ENCODE peak calls at places on chromosome 10, in ten cellular contexts. G is cardiac muscle cell; M is dorsolateral prefrontal cortex; C is CD4-positive, CD25-positive, alpha-beta regulatory T cell; P is RWPE1; W is keratinocyte; H is lung; L is body of pancreas; B is upper lobe of right lung; F is CD8-positive, alpha-beta memory T cell. E is an unnamed sample.

GRCh38 chr10:19929466-19930140 is 113.4 kb downstream of the PLXDC2 start:
- DNase-seq in G (no peak), M (no peak), C (no peak), P (peak; percentile 19), W (no peak), H (no peak), L (no peak), B (no peak), F (no peak), E (no peak)

GRCh38 chr10:79111846-79112614 is 43.3 kb downstream of the ZMIZ1 start:
- DNase-seq in G (peak; percentile 49), M (no peak), C (no peak), P (no peak), W (no peak), H (peak; percentile 51), L (peak; percentile 39), B (peak; percentile 74), F (no peak), E (peak; percentile 40)

GRCh38 chr10:113187066-113187777 is 237.2 kb downstream of the TCF7L2 start:
- DNase-seq in G (peak; percentile 86), M (peak; percentile 70), C (no peak), P (no peak), W (no peak), H (no peak), L (peak; percentile 80), B (no peak), F (no peak), E (peak; percentile 71)

GRCh38 chr10:89001428-89002072 is 11.0 kb downstream of the FAS start:
- DNase-seq in G (no peak), M (no peak), C (no peak), P (no peak), W (no peak), H (no peak), L (no peak), B (no peak), F (no peak), E (no peak)

GRCh38 chr10:75100764-75101291 is 10.6 kb upstream of the SAMD8 start:
- DNase-seq in G (no peak), M (no peak), C (no peak), P (no peak), W (no peak), H (no peak), L (no peak), B (no peak), F (no peak), E (no peak)

GRCh38 chr10:6065845-6066244 is 3.7 kb upstream of the IL2RA start:
- DNase-seq in G (no peak), M (no peak), C (peak; percentile 85), P (no peak), W (no peak), H (no peak), L (no peak), B (no peak), F (no peak), E (no peak)

GRCh38 chr10:84118395-84119006 is 20.8 kb upstream of the GHITM start:
- DNase-seq in G (no peak), M (peak; percentile 46), C (no peak), P (peak; percentile 24), W (no peak), H (no peak), L (no peak), B (no peak), F (no peak), E (no peak)

GRCh38 chr10:101458869-101459268 is 104.9 kb downstream of the BTRC start:
- DNase-seq in G (no peak), M (no peak), C (no peak), P (no peak), W (no peak), H (no peak), L (no peak), B (no peak), F (no peak), E (no peak)

GRCh38 chr10:77850620-77851231 is 75.8 kb downstream of the DLG5 start:
- DNase-seq in G (no peak), M (no peak), C (no peak), P (no peak), W (no peak), H (no peak), L (no peak), B (no peak), F (no peak), E (no peak)

GRCh38 chr10:99435986-99436633 is 5.7 kb upstream of the GOT1 start:
- DNase-seq in G (peak; percentile 62), M (no peak), C (peak; percentile 63), P (no peak), W (no peak), H (no peak), L (no peak), B (no peak), F (peak; percentile 7), E (no peak)

GRCh38 chr10:124388823-124389612 is 29.7 kb downstream of the OAT start:
- DNase-seq in G (peak; percentile 96), M (peak; percentile 81), C (peak; percentile 86), P (peak; percentile 98), W (no peak), H (peak; percentile 88), L (peak; percentile 93), B (peak; percentile 95), F (peak; percentile 89), E (peak; percentile 90)
- H3K27ac ChIP-seq in G (no peak overlapping the region), M (peak overlapping the region; percentile 37), C (no peak overlapping the region), P (peak overlapping the region; percentile 69), W (no peak overlapping the region), H (no peak overlapping the region), L (no peak overlapping the region), B (peak overlapping the region; percentile 42), F (no peak overlapping the region), E (no peak overlapping the region)

DNA sequence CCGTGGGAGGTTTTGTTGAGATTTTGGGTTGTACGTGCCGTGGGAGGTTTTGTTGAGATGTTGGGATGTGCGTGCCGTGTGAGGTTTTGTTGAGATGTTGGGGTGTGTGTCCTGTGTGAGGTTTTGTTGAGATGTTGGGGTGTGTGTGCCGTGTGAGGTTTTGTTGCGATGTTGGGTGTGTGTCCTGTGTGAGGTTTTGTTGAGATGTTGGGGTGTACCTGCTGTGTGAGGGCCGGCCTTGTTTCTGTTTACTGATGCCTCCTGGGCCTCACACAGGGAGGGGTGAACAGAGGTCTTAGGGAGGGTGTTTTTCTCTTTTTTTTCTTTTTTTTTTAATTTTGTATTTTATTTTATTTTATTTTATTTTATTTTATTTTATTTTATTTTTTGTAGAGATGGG is 36.7 kb downstream of the INPP5A start:
- DNase-seq in G (no peak), M (no peak), C (no peak), P (no peak), W (no peak), H (no peak), L (no peak), B (no peak), F (no peak), E (no peak)
- H3K27ac ChIP-seq in G (peak overlapping the region; percentile 76), M (no peak overlapping the region), C (no peak overlapping the region), P (no peak overlapping the region), W (no peak overlapping the region), H (no peak overlapping the region), L (peak overlapping the region; percentile 77), B (no peak overlapping the region), F (no peak overlapping the region), E (no peak overlapping the region)

DNA sequence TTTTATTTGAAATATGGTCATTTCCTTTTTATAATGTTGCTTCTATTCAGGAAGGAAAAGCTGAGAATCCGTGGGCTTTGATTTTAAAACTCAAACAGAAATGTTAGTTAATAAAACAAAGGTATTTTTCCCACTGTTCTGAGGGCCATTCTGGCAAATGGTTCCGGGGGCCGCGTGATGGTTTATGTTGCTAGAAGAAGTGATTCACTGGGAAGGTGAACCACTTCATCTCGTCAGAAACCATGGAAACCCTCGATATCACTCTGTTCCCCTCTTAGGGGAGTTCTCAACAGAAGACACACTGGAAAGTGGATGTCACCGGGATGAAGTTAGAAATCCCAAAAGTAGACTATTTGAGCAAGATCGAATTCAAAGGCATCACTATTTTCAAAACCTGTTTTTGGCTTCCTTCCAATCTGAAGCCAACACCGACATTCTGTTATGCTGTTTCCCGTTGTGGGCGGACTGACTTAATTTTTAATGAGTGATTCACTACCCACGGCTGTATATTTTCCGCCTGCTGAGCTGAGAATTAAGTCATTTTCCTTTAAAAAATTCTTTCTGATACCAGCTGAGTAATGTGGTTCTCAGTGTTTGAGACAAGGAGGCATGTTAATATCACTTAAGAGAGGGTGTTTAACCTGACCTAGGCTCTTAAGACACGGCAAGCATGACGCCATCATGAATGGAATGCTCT is 84.1 kb downstream of the PTPRE start:
- DNase-seq in G (no peak), M (no peak), C (peak; percentile 72), P (peak; percentile 90), W (peak; percentile 71), H (peak; percentile 55), L (no peak), B (peak; percentile 42), F (peak; percentile 7), E (no peak)
- H3K27ac ChIP-seq in G (no peak overlapping the region), M (peak overlapping the region; percentile 2), C (peak overlapping the region; percentile 17), P (peak overlapping the region; percentile 89), W (peak overlapping the region; percentile 26), H (peak overlapping the region; percentile 67), L (peak overlapping the region; percentile 52), B (peak overlapping the region; percentile 80), F (no peak overlapping the region), E (no peak overlapping the region)

GRCh38 chr10:85925201-85925750 is 441.3 kb downstream of the GRID1 start:
- DNase-seq in G (no peak), M (no peak), C (no peak), P (no peak), W (no peak), H (no peak), L (no peak), B (no peak), F (no peak), E (no peak)

GRCh38 chr10:85920311-85920710 is 446.3 kb downstream of the GRID1 start:
- DNase-seq in G (no peak), M (no peak), C (no peak), P (no peak), W (no peak), H (peak; percentile 22), L (no peak), B (no peak), F (no peak), E (no peak)

GRCh38 chr10:85921789-85922188 is 444.8 kb downstream of the GRID1 start:
- DNase-seq in G (no peak), M (no peak), C (no peak), P (no peak), W (no peak), H (peak; percentile 7), L (no peak), B (no peak), F (no peak), E (no peak)

GRCh38 chr10:85919358-85920022 is 447.1 kb downstream of the GRID1 start:
- DNase-seq in G (no peak), M (no peak), C (no peak), P (no peak), W (no peak), H (peak; percentile 16), L (no peak), B (no peak), F (no peak), E (no peak)

GRCh38 chr10:85922363-85923129 is 444.0 kb downstream of the GRID1 start:
- DNase-seq in G (no peak), M (no peak), C (no peak), P (no peak), W (no peak), H (peak; percentile 25), L (no peak), B (no peak), F (no peak), E (no peak)
- H3K27ac ChIP-seq in G (no peak overlapping the region), M (no peak overlapping the region), C (no peak overlapping the region), P (no peak overlapping the region), W (no peak overlapping the region), H (no peak overlapping the region), L (no peak overlapping the region), B (no peak overlapping the region), F (no peak overlapping the region), E (no peak overlapping the region)

GRCh38 chr10:124221356-124222297 is 128.2 kb upstream of the CHST15 start:
- DNase-seq in G (peak; percentile 15), M (no peak), C (peak; percentile 14), P (no peak), W (no peak), H (no peak), L (no peak), B (no peak), F (no peak), E (no peak)
- H3K27ac ChIP-seq in G (no peak overlapping the region), M (no peak overlapping the region), C (no peak overlapping the region), P (no peak overlapping the region), W (no peak overlapping the region), H (no peak overlapping the region), L (no peak overlapping the region), B (no peak overlapping the region), F (no peak overlapping the region), E (no peak overlapping the region)

E was measured in testis.